ENCODE peak calls at places on chromosomes 4 and X, in seven cellular contexts. One of them, this sample, is unnamed. For H3K79me1, the result is how much of the 10 kb centered on the place peaks cover.

GRCh38 chr4:157220026-157220881 is at the start of gene GRIA2:
- DNase-seq in H1: no peak
- DNase-seq in mesendoderm: peak
- DNase-seq in mesenchymal stem cell: peak
- DNase-seq in IMR-90: peak
- DNase-seq in trophoblast cell: peak
- DNase-seq in H9: peak
- DNase-seq in this sample: peak

GRCh38 chr4:166308589-166308988 is 435.6 kb downstream of the TLL1 start:
- DNase-seq in mesenchymal stem cell: no peak
- DNase-seq in IMR-90: no peak
- DNase-seq in trophoblast cell: no peak
- DNase-seq in H9: no peak
- DNase-seq in H1: no peak
- DNase-seq in mesendoderm: no peak
- DNase-seq in this sample: no peak

GRCh38 chr4:4780634-4781287 is 78.7 kb upstream of the MSX1 start:
- DNase-seq in mesendoderm: no peak
- DNase-seq in trophoblast cell: no peak
- DNase-seq in H1: no peak
- DNase-seq in H9: no peak
- DNase-seq in IMR-90: peak
- DNase-seq in mesenchymal stem cell: peak
- DNase-seq in this sample: no peak

GRCh38 chr4:96677499-96677898 is 837.6 kb downstream of the PDHA2 start:
- DNase-seq in H9: no peak
- DNase-seq in mesenchymal stem cell: peak
- DNase-seq in IMR-90: no peak
- DNase-seq in H1: no peak
- DNase-seq in trophoblast cell: no peak
- DNase-seq in mesendoderm: no peak
- DNase-seq in this sample: no peak

GRCh38 chrX:155065035-155065734 is 5.8 kb downstream of the CMC4 start:
- DNase-seq in trophoblast cell: no peak
- DNase-seq in mesenchymal stem cell: peak
- DNase-seq in mesendoderm: no peak
- DNase-seq in H9: no peak
- DNase-seq in IMR-90: peak
- DNase-seq in H1: no peak
- DNase-seq in this sample: no peak

GRCh38 chr4:178090640-178091411 is 648.6 kb upstream of the AGA start:
- DNase-seq in mesendoderm: no peak
- DNase-seq in mesenchymal stem cell: no peak
- DNase-seq in trophoblast cell: no peak
- DNase-seq in H9: peak
- DNase-seq in IMR-90: no peak
- DNase-seq in H1: no peak
- DNase-seq in this sample: no peak

GRCh38 chr4:17309567-17310268 is 202.2 kb downstream of the QDPR start:
- DNase-seq in IMR-90: peak
- DNase-seq in mesendoderm: no peak
- DNase-seq in trophoblast cell: no peak
- DNase-seq in mesenchymal stem cell: no peak
- DNase-seq in H1: no peak
- DNase-seq in H9: no peak
- DNase-seq in this sample: no peak

GRCh38 chr4:80876810-80877209 is 153.7 kb upstream of the BMP3 start:
- DNase-seq in trophoblast cell: no peak
- DNase-seq in H1: no peak
- DNase-seq in mesenchymal stem cell: no peak
- DNase-seq in mesendoderm: no peak
- DNase-seq in IMR-90: no peak
- DNase-seq in H9: no peak
- DNase-seq in this sample: no peak

GRCh38 chr4:40409835-40410234 is 74.7 kb downstream of the CHRNA9 start:
- DNase-seq in trophoblast cell: no peak
- DNase-seq in mesenchymal stem cell: peak
- DNase-seq in mesendoderm: no peak
- DNase-seq in IMR-90: peak
- DNase-seq in H9: no peak
- DNase-seq in H1: no peak
- DNase-seq in this sample: no peak

GRCh38 chr4:76802546-76803021 is 95.4 kb downstream of the SOWAHB start:
- DNase-seq in IMR-90: peak
- DNase-seq in mesenchymal stem cell: peak
- DNase-seq in H9: peak
- DNase-seq in trophoblast cell: no peak
- DNase-seq in mesendoderm: peak
- DNase-seq in H1: no peak
- DNase-seq in this sample: no peak

GRCh38 chr4:102787096-102787867 is 26.5 kb upstream of the MANBA start:
- DNase-seq in trophoblast cell: no peak
- DNase-seq in H1: no peak
- DNase-seq in IMR-90: peak
- DNase-seq in mesendoderm: no peak
- DNase-seq in H9: no peak
- DNase-seq in mesenchymal stem cell: peak
- DNase-seq in this sample: no peak

GRCh38 chr4:151687021-151687640 is 73.7 kb downstream of the GATB start:
- DNase-seq in H9: no peak
- DNase-seq in trophoblast cell: no peak
- DNase-seq in mesenchymal stem cell: no peak
- DNase-seq in IMR-90: no peak
- DNase-seq in H1: no peak
- DNase-seq in mesendoderm: peak
- DNase-seq in this sample: no peak

GRCh38 chr4:105546086-105546485 is 6.3 kb upstream of the ARHGEF38 start:
- DNase-seq in H1: no peak
- DNase-seq in mesenchymal stem cell: no peak
- DNase-seq in mesendoderm: no peak
- DNase-seq in IMR-90: no peak
- DNase-seq in trophoblast cell: no peak
- DNase-seq in H9: no peak
- DNase-seq in this sample: no peak

GRCh38 chr4:82797591-82798081 is 960 bp downstream of the SCD5 start:
- DNase-seq in IMR-90: peak
- DNase-seq in mesendoderm: peak
- DNase-seq in mesenchymal stem cell: peak
- DNase-seq in trophoblast cell: no peak
- DNase-seq in H9: peak
- DNase-seq in H1: no peak
- DNase-seq in this sample: no peak

GRCh38 chrX:11329016-11329415 is 35.8 kb downstream of the AMELX start:
- DNase-seq in H9: no peak
- DNase-seq in IMR-90: peak
- DNase-seq in mesenchymal stem cell: no peak
- DNase-seq in H1: no peak
- DNase-seq in mesendoderm: no peak
- DNase-seq in trophoblast cell: no peak
- DNase-seq in this sample: no peak

GRCh38 chrX:11331788-11332187 is 38.6 kb downstream of the AMELX start:
- DNase-seq in mesendoderm: no peak
- DNase-seq in IMR-90: no peak
- DNase-seq in H9: no peak
- DNase-seq in mesenchymal stem cell: no peak
- DNase-seq in H1: no peak
- DNase-seq in trophoblast cell: no peak
- DNase-seq in this sample: no peak

DNA sequence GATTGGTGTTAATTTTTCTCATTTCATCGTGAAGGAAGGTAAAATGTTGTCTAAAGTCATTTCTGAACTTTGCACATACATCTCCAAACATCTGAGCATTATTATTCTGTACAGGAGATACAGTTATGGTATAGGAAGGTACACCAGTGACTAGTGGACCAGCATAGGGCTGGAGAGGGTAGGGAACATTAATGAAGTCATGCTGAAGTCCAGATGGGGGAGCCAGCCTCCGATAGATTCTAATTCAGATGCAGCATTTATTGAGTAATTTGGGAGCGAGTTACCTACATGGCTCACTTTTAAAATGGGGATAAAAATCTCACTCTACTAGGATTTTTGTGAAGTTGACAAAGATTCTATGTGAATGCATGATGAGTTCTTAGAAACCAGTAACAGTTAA is 34.9 kb downstream of the AMELX start:
- DNase-seq in H9: no peak
- DNase-seq in mesendoderm: no peak
- DNase-seq in IMR-90: no peak
- DNase-seq in trophoblast cell: no peak
- DNase-seq in H1: no peak
- DNase-seq in mesenchymal stem cell: no peak
- DNase-seq in this sample: no peak
- H3K79me1 ChIP-seq in H9: under half
- H3K79me1 ChIP-seq in mesendoderm: under half
- H3K79me1 ChIP-seq in IMR-90: under half
- H3K79me1 ChIP-seq in trophoblast cell: under half
- H3K79me1 ChIP-seq in H1: under half
- H3K79me1 ChIP-seq in mesenchymal stem cell: under half
- H3K79me1 ChIP-seq in this sample: under half

GRCh38 chr4:3300198-3300671 is 7.4 kb downstream of the RGS12 start:
- DNase-seq in mesenchymal stem cell: no peak
- DNase-seq in trophoblast cell: no peak
- DNase-seq in IMR-90: no peak
- DNase-seq in mesendoderm: peak
- DNase-seq in H9: peak
- DNase-seq in H1: no peak
- DNase-seq in this sample: no peak
- H3K4ac ChIP-seq in mesenchymal stem cell: no peak
- H3K4ac ChIP-seq in trophoblast cell: no peak
- H3K4ac ChIP-seq in IMR-90: no peak
- H3K4ac ChIP-seq in mesendoderm: no peak
- H3K4ac ChIP-seq in H9: no peak
- H3K4ac ChIP-seq in H1: no peak
- H3K4ac ChIP-seq in this sample: no peak

DNA sequence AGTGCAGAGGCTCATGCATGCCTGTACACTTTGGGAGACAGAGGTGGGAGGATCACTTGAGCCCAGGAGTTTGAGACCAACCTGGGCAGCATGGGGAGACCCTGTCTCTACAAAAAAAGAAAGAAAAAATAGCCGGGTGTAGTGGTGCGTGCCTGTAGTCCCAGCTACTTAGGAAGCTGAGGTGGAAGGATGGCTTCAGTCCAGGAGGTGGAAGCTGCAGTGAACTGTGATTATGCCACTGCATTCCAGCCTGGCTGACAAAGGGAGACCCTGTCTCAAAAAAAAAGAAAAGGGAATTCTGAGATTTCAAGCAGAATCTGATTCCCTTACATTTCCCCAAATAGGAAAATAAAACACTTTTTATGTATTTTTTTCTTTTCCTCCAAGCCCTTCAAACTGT is 83.5 kb downstream of the SYNPO2 start:
- DNase-seq in trophoblast cell: no peak
- DNase-seq in mesendoderm: no peak
- DNase-seq in H1: no peak
- DNase-seq in mesenchymal stem cell: no peak
- DNase-seq in H9: no peak
- DNase-seq in IMR-90: no peak
- DNase-seq in this sample: no peak
- H3K79me1 ChIP-seq in trophoblast cell: under half
- H3K79me1 ChIP-seq in mesendoderm: under half
- H3K79me1 ChIP-seq in H1: under half
- H3K79me1 ChIP-seq in mesenchymal stem cell: under half
- H3K79me1 ChIP-seq in H9: under half
- H3K79me1 ChIP-seq in IMR-90: under half
- H3K79me1 ChIP-seq in this sample: under half

GRCh38 chr4:72442147-72442546 is 126.9 kb downstream of the ADAMTS3 start:
- DNase-seq in mesendoderm: no peak
- DNase-seq in H9: no peak
- DNase-seq in H1: no peak
- DNase-seq in mesenchymal stem cell: no peak
- DNase-seq in trophoblast cell: no peak
- DNase-seq in IMR-90: no peak
- DNase-seq in this sample: no peak
- H3K4ac ChIP-seq in mesendoderm: no peak
- H3K4ac ChIP-seq in H9: no peak
- H3K4ac ChIP-seq in H1: no peak
- H3K4ac ChIP-seq in mesenchymal stem cell: no peak
- H3K4ac ChIP-seq in trophoblast cell: no peak
- H3K4ac ChIP-seq in IMR-90: no peak
- H3K4ac ChIP-seq in this sample: no peak

DNA sequence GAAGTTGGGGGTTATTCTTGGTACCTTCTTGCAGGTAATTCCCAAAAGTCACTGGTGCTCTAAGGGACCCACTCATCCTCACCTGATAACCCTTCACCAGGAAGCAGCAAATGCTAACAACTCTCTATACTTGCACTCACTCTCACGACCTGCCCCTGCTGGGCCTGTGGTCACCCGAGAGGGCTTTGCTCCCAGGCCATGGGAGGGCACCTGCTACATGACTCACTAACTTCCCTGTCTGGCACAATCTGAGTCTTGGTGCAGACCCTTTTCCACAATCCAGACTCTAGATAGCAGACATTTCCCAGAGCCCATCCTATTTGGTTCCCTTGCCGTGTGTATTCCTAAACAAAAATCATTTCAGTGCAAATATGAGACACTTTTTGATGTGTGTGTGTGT is 403.8 kb upstream of the FAT1 start:
- DNase-seq in H9: no peak
- DNase-seq in mesendoderm: no peak
- DNase-seq in IMR-90: no peak
- DNase-seq in H1: no peak
- DNase-seq in mesenchymal stem cell: peak
- DNase-seq in trophoblast cell: no peak
- DNase-seq in this sample: no peak
- H3K79me1 ChIP-seq in H9: under half
- H3K79me1 ChIP-seq in mesendoderm: under half
- H3K79me1 ChIP-seq in IMR-90: under half
- H3K79me1 ChIP-seq in H1: under half
- H3K79me1 ChIP-seq in mesenchymal stem cell: under half
- H3K79me1 ChIP-seq in trophoblast cell: under half
- H3K79me1 ChIP-seq in this sample: under half

GRCh38 chrX:11530621-11531020 is 135.1 kb downstream of the ARHGAP6 start:
- DNase-seq in IMR-90: peak
- DNase-seq in mesendoderm: no peak
- DNase-seq in mesenchymal stem cell: peak
- DNase-seq in trophoblast cell: no peak
- DNase-seq in H9: no peak
- DNase-seq in H1: no peak
- DNase-seq in this sample: no peak
- H3K4ac ChIP-seq in IMR-90: no peak
- H3K4ac ChIP-seq in mesendoderm: no peak
- H3K4ac ChIP-seq in mesenchymal stem cell: no peak
- H3K4ac ChIP-seq in trophoblast cell: no peak
- H3K4ac ChIP-seq in H9: no peak
- H3K4ac ChIP-seq in H1: no peak
- H3K4ac ChIP-seq in this sample: no peak

DNA sequence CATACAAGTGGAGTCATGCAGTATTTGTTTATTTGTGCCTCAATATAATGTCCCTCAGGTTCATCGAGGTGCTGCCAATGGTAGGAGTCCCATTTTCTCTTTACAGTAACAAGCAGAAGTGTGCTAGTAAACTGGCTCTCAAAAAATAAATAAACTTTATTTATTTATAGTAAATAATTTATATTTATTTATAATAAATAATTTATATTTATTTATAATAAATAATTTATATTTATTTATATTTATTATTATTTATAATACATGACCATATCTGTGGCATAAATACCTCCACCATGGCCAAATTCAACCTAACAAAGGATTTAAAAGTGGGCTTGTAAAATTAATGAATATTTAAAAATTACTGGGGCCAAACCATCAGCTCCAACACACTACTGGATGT is 464.9 kb upstream of the NWD2 start:
- DNase-seq in mesenchymal stem cell: no peak
- DNase-seq in trophoblast cell: no peak
- DNase-seq in H9: no peak
- DNase-seq in H1: no peak
- DNase-seq in IMR-90: no peak
- DNase-seq in mesendoderm: no peak
- DNase-seq in this sample: no peak
- H3K79me1 ChIP-seq in mesenchymal stem cell: under half
- H3K79me1 ChIP-seq in trophoblast cell: under half
- H3K79me1 ChIP-seq in H9: under half
- H3K79me1 ChIP-seq in H1: under half
- H3K79me1 ChIP-seq in IMR-90: under half
- H3K79me1 ChIP-seq in mesendoderm: under half
- H3K79me1 ChIP-seq in this sample: under half

This sample was measured in neuronal stem cell.